ENCODE peak calls at places on chromosomes 11 and 22, in four cellular contexts. I is GM23338, H is nephron progenitor cell, N is pancreas. S is an unnamed sample.

GRCh38 chr11:122293298-122294023 is 177.4 kb upstream of the BLID start:
- DNase-seq in I (peak), H (no peak), N (no peak), S (no peak)

GRCh38 chr11:96218013-96218412 is 125.0 kb downstream of the MAML2 start:
- DNase-seq in I (no peak), H (no peak), N (no peak), S (no peak)

GRCh38 chr11:116558504-116559252 is 214.1 kb downstream of the BUD13 start:
- DNase-seq in I (no peak), H (no peak), N (no peak), S (no peak)

GRCh38 chr11:122851366-122852011 is 13.2 kb downstream of the CRTAM start:
- DNase-seq in I (no peak), H (no peak), N (no peak), S (no peak)

GRCh38 chr22:45769569-45770210 is 98.1 kb downstream of the ATXN10 start:
- DNase-seq in I (no peak), H (no peak), N (no peak), S (no peak)

GRCh38 chr11:69361466-69361865 is 67.5 kb downstream of the MYEOV start:
- DNase-seq in I (no peak), H (no peak), N (no peak), S (no peak)

GRCh38 chr22:49046546-49047305 is 780.9 kb downstream of the BRD1 start:
- DNase-seq in I (no peak), H (peak), N (peak), S (peak)

GRCh38 chr11:119798656-119799055 is 69.7 kb upstream of the NECTIN1 start:
- DNase-seq in I (no peak), H (no peak), N (no peak), S (no peak)

GRCh38 chr22:30411780-30412179 is 13.8 kb upstream of the MTFP1 start:
- DNase-seq in I (no peak), H (no peak), N (no peak), S (no peak)

GRCh38 chr11:113023228-113023627 is 62.0 kb downstream of the NCAM1 start:
- DNase-seq in I (no peak), H (no peak), N (no peak), S (no peak)

GRCh38 chr11:63670738-63671321 is 346 bp downstream of the ATL3 start:
- DNase-seq in I (peak), H (no peak), N (peak), S (peak)

GRCh38 chr11:16114451-16114850 is 241.9 kb downstream of the SOX6 start:
- DNase-seq in I (no peak), H (no peak), N (no peak), S (no peak)

GRCh38 chr11:130601141-130601540 is 152.7 kb downstream of the ADAMTS15 start:
- DNase-seq in I (peak), H (peak), N (no peak), S (peak)

GRCh38 chr11:124895471-124895971 is 2.1 kb downstream of the ROBO4 start:
- DNase-seq in I (no peak), H (no peak), N (no peak), S (no peak)

GRCh38 chr22:47036936-47037485 is 274.6 kb downstream of the TBC1D22A start:
- DNase-seq in I (no peak), H (no peak), N (peak), S (no peak)

GRCh38 chr11:69012092-69013008 is 696 bp downstream of the MRGPRF start:
- DNase-seq in I (peak), H (no peak), N (peak), S (no peak)

GRCh38 chr11:86999388-86999787 is 38.3 kb upstream of the TMEM135 start:
- DNase-seq in I (no peak), H (no peak), N (no peak), S (no peak)

GRCh38 chr11:78958444-78958843 is 383.8 kb upstream of the NARS2 start:
- DNase-seq in I (no peak), H (no peak), N (no peak), S (no peak)

GRCh38 chr11:72985645-72986044 is 156.5 kb downstream of the FCHSD2 start:
- DNase-seq in I (no peak), H (no peak), N (no peak), S (no peak)

GRCh38 chr11:118778898-118779297 is 12.1 kb downstream of the DDX6 start:
- DNase-seq in I (no peak), H (no peak), N (no peak), S (no peak)

GRCh38 chr11:74004694-74005615 is 3.9 kb downstream of the UCP3 start:
- DNase-seq in I (no peak), H (no peak), N (no peak), S (no peak)

GRCh38 chr11:66880484-66881211 is 23.8 kb downstream of the LRFN4 start:
- DNase-seq in I (peak), H (no peak), N (peak), S (no peak)

GRCh38 chr11:88348870-88349269 is 11.3 kb upstream of the CTSC start:
- DNase-seq in I (no peak), H (no peak), N (no peak), S (no peak)

GRCh38 chr22:25749420-25750169 is 7.6 kb downstream of the MYO18B start:
- DNase-seq in I (no peak), H (no peak), N (no peak), S (no peak)

GRCh38 chr11:113176561-113176960 is 137.8 kb upstream of the TTC12 start:
- DNase-seq in I (no peak), H (no peak), N (no peak), S (no peak)

GRCh38 chr11:64553554-64554201 is 37.3 kb upstream of the SLC22A12 start:
- DNase-seq in I (peak), H (peak), N (no peak), S (no peak)

GRCh38 chr11:132588366-132588765 is 943.9 kb downstream of the OPCML start:
- DNase-seq in I (no peak), H (no peak), N (no peak), S (no peak)

GRCh38 chr11:132589802-132590201 is 942.5 kb downstream of the OPCML start:
- DNase-seq in I (no peak), H (no peak), N (no peak), S (no peak)

GRCh38 chr11:132587716-132588115 is 944.6 kb downstream of the OPCML start:
- DNase-seq in I (no peak), H (no peak), N (no peak), S (no peak)

GRCh38 chr11:132590554-132590953 is 941.7 kb downstream of the OPCML start:
- DNase-seq in I (no peak), H (no peak), N (no peak), S (no peak)

GRCh38 chr11:132586801-132587200 is 945.5 kb downstream of the OPCML start:
- DNase-seq in I (no peak), H (no peak), N (no peak), S (no peak)
- TF ChIP-seq CTCF in I (no peak), H (no peak), N (no peak), S (no peak)

DNA sequence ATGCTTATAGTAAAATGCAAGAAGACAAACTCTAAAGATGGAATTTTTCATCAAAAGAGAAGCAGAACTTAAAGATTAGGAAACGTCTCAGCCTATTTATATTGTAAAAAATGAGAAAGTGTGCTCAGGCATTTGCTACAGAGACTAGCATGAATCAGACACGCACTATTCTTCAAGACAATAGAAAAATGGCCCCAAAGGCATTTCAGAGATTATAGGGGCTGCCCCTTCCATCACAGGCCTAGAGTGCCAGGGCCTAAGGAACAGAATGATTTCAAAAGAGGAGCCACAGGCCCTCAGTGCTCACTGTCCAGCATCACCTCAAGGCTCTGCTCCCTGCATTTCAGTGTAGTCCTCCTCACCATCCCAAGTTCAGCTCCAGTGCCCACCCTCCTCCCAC is 27.5 kb downstream of the TNKS1BP1 start:
- DNase-seq in I (no peak), H (no peak), N (no peak), S (no peak)
- TF ChIP-seq CTCF in I (no peak), H (no peak), N (no peak), S (no peak)

GRCh38 chr11:108593214-108593909 is at the start of gene EXPH5:
- DNase-seq in I (peak), H (peak), N (peak), S (peak)
- TF ChIP-seq CTCF in I (no peak), H (no peak), N (no peak), S (no peak)

GRCh38 chr22:21000215-21000986 is 1.5 kb downstream of the THAP7 start:
- DNase-seq in I (no peak), H (no peak), N (no peak), S (no peak)
- TF ChIP-seq CTCF in I (no peak), H (no peak), N (no peak), S (no peak)

DNA sequence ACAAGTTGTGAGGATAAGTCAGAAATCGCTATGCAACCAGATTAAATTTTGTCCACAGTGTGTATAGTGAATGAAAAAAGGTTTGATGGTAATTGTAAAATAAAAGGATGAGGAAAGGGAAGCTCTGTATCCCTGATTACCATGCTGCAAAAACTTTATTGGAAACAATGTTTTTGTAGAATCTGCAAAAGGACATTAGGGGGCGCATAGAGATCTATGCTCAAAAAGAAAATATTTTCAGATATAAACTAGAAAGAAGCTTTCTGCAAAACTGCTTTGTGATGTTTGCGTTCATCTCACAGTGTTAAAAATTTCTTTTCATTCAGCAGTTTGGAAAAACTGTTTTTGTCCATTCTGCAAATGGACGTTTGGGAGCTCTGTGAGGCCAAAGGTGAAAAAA is 390.5 kb downstream of the OR4C45 start:
- DNase-seq in I (no peak), H (no peak), N (no peak), S (no peak)
- TF ChIP-seq CTCF in I (no peak), H (no peak), N (no peak), S (no peak)

DNA sequence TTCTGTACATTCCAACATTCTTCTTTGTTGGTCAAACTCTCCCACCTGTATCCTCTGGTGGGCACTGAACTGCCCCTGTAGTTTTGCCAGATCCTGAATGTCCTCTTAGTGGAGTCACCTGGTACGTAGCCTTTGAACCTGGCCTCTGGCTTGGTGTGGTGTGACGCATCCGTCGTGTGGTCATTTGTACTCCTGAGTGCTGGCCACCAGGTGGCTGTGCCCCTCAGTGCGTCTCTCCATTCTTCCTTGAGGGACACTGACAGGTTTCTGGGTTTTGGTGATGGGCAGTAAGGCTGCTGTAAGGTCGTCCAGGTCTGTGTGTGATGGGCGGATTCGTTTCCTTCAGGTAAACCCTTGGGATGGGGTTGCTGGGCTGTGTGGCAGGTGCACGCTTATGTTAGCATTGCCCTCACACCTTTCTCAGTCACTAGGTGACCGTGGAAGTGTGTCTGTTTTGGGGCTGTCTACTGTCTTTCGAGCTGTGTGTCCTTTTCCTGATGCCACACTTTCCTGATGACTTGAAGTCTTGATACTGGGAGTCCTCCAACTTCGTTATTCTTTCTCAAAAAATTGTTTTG is 13.6 kb upstream of the RANBP1 start:
- DNase-seq in I (peak), H (no peak), N (peak), S (peak)
- TF ChIP-seq CTCF in I (peak), H (no peak), N (no peak), S (no peak)

DNA sequence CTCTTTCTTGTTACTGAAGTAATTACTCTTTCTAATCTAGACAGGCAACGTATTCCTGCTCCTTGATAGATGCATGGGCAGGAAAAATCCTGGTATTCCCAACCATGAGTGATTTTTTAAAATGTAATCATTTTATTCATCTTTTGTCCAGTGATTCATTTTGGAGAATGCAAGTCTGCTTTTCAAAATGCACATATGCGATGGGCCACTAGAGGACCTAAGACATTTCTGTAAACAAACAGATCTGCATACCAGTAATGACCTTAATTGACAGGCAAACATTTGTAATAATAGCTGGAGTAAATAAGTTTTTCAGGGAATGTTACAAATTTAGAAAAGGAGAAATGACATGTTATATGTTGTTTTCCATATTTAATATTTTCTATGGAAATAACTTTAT is 1167.6 kb downstream of the JRKL start:
- DNase-seq in I (no peak), H (no peak), N (no peak), S (no peak)
- TF ChIP-seq CTCF in I (no peak), H (no peak), N (no peak), S (no peak)

DNA sequence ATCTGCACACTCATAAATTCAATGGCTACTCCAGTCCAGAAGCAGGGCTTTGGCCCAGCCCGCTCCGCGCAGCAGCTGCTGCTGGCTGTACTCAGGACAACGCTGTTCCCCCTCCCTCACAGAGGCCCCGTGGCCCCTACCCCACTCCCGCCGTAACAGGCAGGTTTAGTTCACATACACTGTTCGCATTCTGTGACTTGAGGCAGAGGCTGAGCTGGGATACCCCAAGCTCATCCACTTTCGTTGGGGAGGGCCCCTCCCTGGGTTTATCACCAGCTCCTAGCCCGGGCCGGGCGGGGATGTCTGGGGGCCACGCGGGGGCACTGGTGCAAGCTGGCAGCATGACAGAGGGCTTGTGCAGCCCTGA is 52.4 kb downstream of the SYT13 start:
- DNase-seq in I (no peak), H (no peak), N (no peak), S (no peak)
- TF ChIP-seq CTCF in I (no peak), H (no peak), N (no peak), S (no peak)